ENCODE peak calls at places on chromosomes 7 and 10, in four cellular contexts. C is activated CD8-positive, alpha-beta T cell treated with anti-CD3 and anti-CD28 coated beads for 36 hours; Y is HFFc6; H is AG04450. G is an unnamed sample.

GRCh38 chr10:77249901-77250459 is 387.6 kb downstream of the KCNMA1 start:
- DNase-seq in C (no peak), Y (no peak), H (no peak), G (no peak)

GRCh38 chr7:98107313-98107691 is 640 bp downstream of the LMTK2 start:
- DNase-seq in C (peak; percentile 27), Y (no peak), H (no peak), G (no peak)

GRCh38 chr10:52965938-52966401 is 193.4 kb upstream of the MBL2 start:
- DNase-seq in C (no peak), Y (no peak), H (no peak), G (no peak)

GRCh38 chr7:1086588-1087461 is 1.1 kb upstream of the GPER1 start:
- DNase-seq in C (peak; percentile 85), Y (peak; percentile 46), H (no peak), G (peak; percentile 78)

GRCh38 chr7:47931788-47932425 is 16.4 kb downstream of the PKD1L1 start:
- DNase-seq in C (no peak), Y (no peak), H (no peak), G (no peak)

GRCh38 chr7:136870799-136871487 is 2.5 kb downstream of the CHRM2 start:
- DNase-seq in C (no peak), Y (no peak), H (no peak), G (no peak)

GRCh38 chr7:29102554-29103151 is 43.7 kb downstream of the CPVL start:
- DNase-seq in C (peak; percentile 61), Y (peak; percentile 44), H (peak; percentile 8), G (no peak)

GRCh38 chr10:34553753-34554152 is 261.3 kb downstream of the PARD3 start:
- DNase-seq in C (no peak), Y (no peak), H (no peak), G (no peak)

GRCh38 chr10:82340166-82340565 is 465.2 kb downstream of the NRG3 start:
- DNase-seq in C (no peak), Y (no peak), H (no peak), G (no peak)

GRCh38 chr10:75651452-75651851 is 220.0 kb downstream of the LRMDA start:
- DNase-seq in C (no peak), Y (no peak), H (no peak), G (no peak)

GRCh38 chr7:71846160-71846559 is 566.0 kb downstream of the CALN1 start:
- DNase-seq in C (no peak), Y (no peak), H (no peak), G (no peak)

GRCh38 chr7:31318308-31318707 is 22.2 kb downstream of the NEUROD6 start:
- DNase-seq in C (no peak), Y (no peak), H (no peak), G (no peak)

GRCh38 chr10:124286621-124287020 is 132.1 kb downstream of the OAT start:
- DNase-seq in C (no peak), Y (no peak), H (no peak), G (no peak)

GRCh38 chr7:149723795-149724495 is 49.4 kb downstream of the ZNF467 start:
- DNase-seq in C (no peak), Y (no peak), H (no peak), G (no peak)

GRCh38 chr7:21504021-21504420 is 38.8 kb upstream of the DNAH11 start:
- DNase-seq in C (no peak), Y (no peak), H (no peak), G (no peak)

GRCh38 chr10:103870503-103870902 is 15.1 kb upstream of the SH3PXD2A start:
- DNase-seq in C (no peak), Y (peak; percentile 93), H (no peak), G (no peak)

GRCh38 chr7:17559388-17559787 is 260.9 kb downstream of the AHR start:
- DNase-seq in C (no peak), Y (peak; percentile 52), H (no peak), G (no peak)

GRCh38 chr10:87850742-87851205 is 12.6 kb downstream of the KLLN start:
- DNase-seq in C (peak; percentile 69), Y (peak; percentile 62), H (no peak), G (no peak)

GRCh38 chr7:29612596-29612995 is 49.0 kb downstream of the PRR15 start:
- DNase-seq in C (no peak), Y (peak; percentile 60), H (no peak), G (no peak)

GRCh38 chr7:24717694-24718320 is 39.5 kb downstream of the GSDME start:
- DNase-seq in C (no peak), Y (no peak), H (no peak), G (no peak)

GRCh38 chr10:72263613-72264241 is 10.0 kb upstream of the DDIT4 start:
- DNase-seq in C (peak; percentile 59), Y (no peak), H (no peak), G (no peak)

GRCh38 chr7:40884226-40884625 is 749.4 kb downstream of the SUGCT start:
- DNase-seq in C (no peak), Y (no peak), H (no peak), G (no peak)

GRCh38 chr10:63603709-63604445 is 82.7 kb downstream of the REEP3 start:
- DNase-seq in C (no peak), Y (no peak), H (peak; percentile 80), G (no peak)

GRCh38 chr7:134527979-134528371 is 608 bp downstream of the AKR1B10 start:
- DNase-seq in C (no peak), Y (peak; percentile 64), H (peak; percentile 59), G (no peak)

GRCh38 chr10:110932505-110933180 is 13.2 kb downstream of the SHOC2 start:
- DNase-seq in C (no peak), Y (no peak), H (no peak), G (no peak)

GRCh38 chr7:137771679-137772078 is 75.1 kb downstream of the DGKI start:
- DNase-seq in C (no peak), Y (peak; percentile 78), H (peak; percentile 38), G (no peak)

GRCh38 chr7:116671681-116672595 is at the start of gene MET:
- DNase-seq in C (peak; percentile 74), Y (peak; percentile 80), H (peak; percentile 21), G (no peak)

GRCh38 chr7:157994319-157994718 is 593.3 kb downstream of the PTPRN2 start:
- DNase-seq in C (no peak), Y (no peak), H (no peak), G (no peak)
- TF ChIP-seq CTCF in C (no peak), Y (no peak), H (no peak), G (no peak)

DNA sequence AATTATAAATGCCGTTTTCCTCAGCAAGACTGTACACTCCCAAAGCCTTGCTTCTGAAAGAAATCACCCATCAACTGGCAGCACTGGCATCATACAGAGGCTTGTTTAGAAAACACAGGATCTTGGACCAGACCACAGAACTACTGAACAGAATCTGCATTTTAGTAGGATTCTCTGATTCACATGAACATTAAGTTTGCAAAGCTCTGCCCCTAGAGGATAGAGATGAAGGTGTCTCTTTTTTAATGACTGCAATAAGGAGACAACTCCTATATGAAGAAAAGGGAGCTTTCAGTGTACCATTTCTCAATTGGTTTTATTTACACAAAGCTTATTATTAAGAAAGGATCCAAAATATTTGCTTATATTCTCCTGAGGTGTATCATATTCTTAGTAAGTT is 172.7 kb downstream of the AGMO start:
- DNase-seq in C (no peak), Y (no peak), H (no peak), G (no peak)
- TF ChIP-seq CTCF in C (no peak), Y (peak; percentile 47), H (peak; percentile 33), G (peak; percentile 7)

GRCh38 chr7:16409777-16410176 is 11.6 kb downstream of the CRPPA start:
- DNase-seq in C (no peak), Y (no peak), H (no peak), G (no peak)
- TF ChIP-seq CTCF in C (no peak), Y (peak; percentile 46), H (no peak), G (no peak)

DNA sequence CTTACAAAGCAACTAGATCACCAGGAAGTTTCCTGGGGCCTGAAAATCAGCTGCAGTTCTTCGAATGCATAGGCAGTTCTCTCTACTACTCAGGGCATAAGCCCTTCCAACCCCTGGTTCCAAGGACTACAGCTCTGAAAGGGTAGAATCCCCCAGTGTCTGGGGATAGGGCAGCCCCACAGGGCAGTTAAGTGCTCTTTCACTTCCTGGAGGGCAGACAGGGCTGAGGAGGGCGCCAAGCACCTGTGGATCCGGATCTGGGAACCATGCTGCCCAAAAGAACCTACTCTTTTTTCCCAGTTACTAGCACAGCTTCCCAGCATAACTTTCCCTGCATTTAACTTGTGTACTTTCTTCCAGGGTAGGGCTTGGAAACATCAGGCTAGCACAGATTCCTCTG is 41.1 kb downstream of the CXCL12 start:
- DNase-seq in C (no peak), Y (no peak), H (no peak), G (no peak)
- TF ChIP-seq CTCF in C (no peak), Y (no peak), H (no peak), G (no peak)

DNA sequence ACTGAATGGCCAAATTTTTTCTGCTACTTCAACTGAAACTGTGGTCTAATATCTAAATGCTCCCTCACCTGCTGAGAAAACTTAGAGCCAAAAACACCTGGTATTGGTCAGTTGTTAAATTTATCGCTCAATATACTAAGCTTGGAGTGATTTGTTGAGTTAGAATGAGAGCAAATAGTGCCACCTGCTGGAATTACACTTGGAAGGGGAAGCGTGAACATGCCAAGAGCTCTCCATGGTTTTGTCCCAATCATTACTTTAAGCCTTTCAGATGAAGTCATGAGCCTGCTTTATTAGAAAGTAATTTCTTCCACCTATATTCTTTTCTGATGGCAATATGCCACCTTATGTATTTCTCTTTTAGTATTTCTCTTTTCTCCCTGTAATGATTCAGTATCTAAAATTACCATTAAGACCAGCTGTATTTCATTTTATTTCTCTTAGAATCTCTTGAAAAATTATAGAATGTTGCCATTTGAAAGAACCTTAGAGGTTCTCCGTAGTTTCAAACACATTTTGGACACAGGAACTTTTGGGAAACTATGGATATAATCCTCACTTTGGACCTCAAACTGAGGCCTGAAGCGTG is 447.8 kb upstream of the C7orf33 start:
- DNase-seq in C (peak; percentile 17), Y (peak; percentile 11), H (no peak), G (no peak)
- TF ChIP-seq CTCF in C (peak; percentile 58), Y (peak; percentile 70), H (no peak), G (peak; percentile 66)

DNA sequence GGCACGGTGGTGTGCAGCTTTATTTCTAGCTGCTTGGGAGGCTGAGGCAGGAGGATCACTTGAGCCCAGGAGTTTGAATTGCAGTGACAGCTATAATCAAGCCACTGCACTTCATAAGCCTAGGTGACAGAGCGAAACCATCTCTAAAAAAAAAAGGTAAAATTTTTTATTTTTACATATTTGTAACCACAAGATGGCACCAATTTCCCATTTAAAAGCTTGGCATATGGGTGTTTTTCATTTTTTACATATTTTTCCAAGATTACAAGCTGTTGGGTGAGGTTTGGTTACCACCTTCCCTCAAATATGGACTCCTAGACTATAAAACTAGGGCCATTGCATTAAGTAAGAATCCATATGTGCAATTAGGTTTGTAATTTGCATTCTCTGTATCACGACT is 129.2 kb upstream of the ACBD5 start:
- DNase-seq in C (no peak), Y (no peak), H (no peak), G (no peak)
- TF ChIP-seq CTCF in C (peak; percentile 27), Y (peak; percentile 74), H (peak; percentile 32), G (peak; percentile 10)

G was measured in D721Med.